ENCODE peak calls at places on chromosomes 13 and 19, in seven cellular contexts. One of them, this sample, is unnamed.

GRCh38 chr19:58356236-58356970 is 3.1 kb upstream of the A1BG start:
- DNase-seq in IMR-90: peak
- DNase-seq in AG10803: peak
- DNase-seq in ovary: peak
- DNase-seq in upper lobe of right lung: no peak
- DNase-seq in endodermal cell: peak
- DNase-seq in suprapubic skin: no peak
- DNase-seq in this sample: no peak

GRCh38 chr13:27425151-27425917 is 915 bp downstream of the GTF3A start:
- DNase-seq in IMR-90: no peak
- DNase-seq in AG10803: no peak
- DNase-seq in ovary: no peak
- DNase-seq in upper lobe of right lung: no peak
- DNase-seq in endodermal cell: no peak
- DNase-seq in suprapubic skin: no peak
- DNase-seq in this sample: no peak

GRCh38 chr13:83879431-83880171 is 2.7 kb downstream of the SLITRK1 start:
- DNase-seq in IMR-90: no peak
- DNase-seq in AG10803: peak
- DNase-seq in ovary: no peak
- DNase-seq in upper lobe of right lung: no peak
- DNase-seq in endodermal cell: peak
- DNase-seq in suprapubic skin: no peak
- DNase-seq in this sample: no peak

GRCh38 chr19:31002852-31003251 is 346.4 kb downstream of the TSHZ3 start:
- DNase-seq in IMR-90: no peak
- DNase-seq in AG10803: no peak
- DNase-seq in ovary: no peak
- DNase-seq in upper lobe of right lung: no peak
- DNase-seq in endodermal cell: no peak
- DNase-seq in suprapubic skin: no peak
- DNase-seq in this sample: no peak

GRCh38 chr13:99151516-99151915 is 49.1 kb upstream of the UBAC2 start:
- DNase-seq in IMR-90: peak
- DNase-seq in AG10803: peak
- DNase-seq in ovary: no peak
- DNase-seq in upper lobe of right lung: no peak
- DNase-seq in endodermal cell: no peak
- DNase-seq in suprapubic skin: no peak
- DNase-seq in this sample: peak

GRCh38 chr19:6720369-6721112 is at the start of gene C3:
- DNase-seq in IMR-90: peak
- DNase-seq in AG10803: peak
- DNase-seq in ovary: peak
- DNase-seq in upper lobe of right lung: peak
- DNase-seq in endodermal cell: no peak
- DNase-seq in suprapubic skin: peak
- DNase-seq in this sample: peak

GRCh38 chr19:51161266-51161665 is 19.2 kb downstream of the SIGLEC7 start:
- DNase-seq in IMR-90: no peak
- DNase-seq in AG10803: no peak
- DNase-seq in ovary: no peak
- DNase-seq in upper lobe of right lung: no peak
- DNase-seq in endodermal cell: no peak
- DNase-seq in suprapubic skin: no peak
- DNase-seq in this sample: no peak

GRCh38 chr13:65653548-65654078 is 1576.5 kb downstream of the PCDH9 start:
- DNase-seq in IMR-90: no peak
- DNase-seq in AG10803: no peak
- DNase-seq in ovary: no peak
- DNase-seq in upper lobe of right lung: no peak
- DNase-seq in endodermal cell: no peak
- DNase-seq in suprapubic skin: no peak
- DNase-seq in this sample: no peak

GRCh38 chr13:100800283-100800875 is 125.8 kb upstream of the TMTC4 start:
- DNase-seq in IMR-90: no peak
- DNase-seq in AG10803: no peak
- DNase-seq in ovary: no peak
- DNase-seq in upper lobe of right lung: no peak
- DNase-seq in endodermal cell: no peak
- DNase-seq in suprapubic skin: no peak
- DNase-seq in this sample: no peak

GRCh38 chr19:19672816-19673215 is 4.2 kb downstream of the ZNF101 start:
- DNase-seq in IMR-90: no peak
- DNase-seq in AG10803: no peak
- DNase-seq in ovary: no peak
- DNase-seq in upper lobe of right lung: no peak
- DNase-seq in endodermal cell: no peak
- DNase-seq in suprapubic skin: no peak
- DNase-seq in this sample: no peak

GRCh38 chr19:6067975-6068374 is 42.3 kb downstream of the RFX2 start:
- DNase-seq in IMR-90: no peak
- DNase-seq in AG10803: no peak
- DNase-seq in ovary: no peak
- DNase-seq in upper lobe of right lung: peak
- DNase-seq in endodermal cell: no peak
- DNase-seq in suprapubic skin: peak
- DNase-seq in this sample: peak

GRCh38 chr13:98020271-98020670 is 66.8 kb downstream of the IPO5 start:
- DNase-seq in IMR-90: peak
- DNase-seq in AG10803: no peak
- DNase-seq in ovary: no peak
- DNase-seq in upper lobe of right lung: no peak
- DNase-seq in endodermal cell: no peak
- DNase-seq in suprapubic skin: no peak
- DNase-seq in this sample: no peak

GRCh38 chr13:92573467-92574057 is 653.0 kb upstream of the GPC6 start:
- DNase-seq in IMR-90: peak
- DNase-seq in AG10803: peak
- DNase-seq in ovary: no peak
- DNase-seq in upper lobe of right lung: no peak
- DNase-seq in endodermal cell: peak
- DNase-seq in suprapubic skin: no peak
- DNase-seq in this sample: no peak
- TF ChIP-seq CTCF in IMR-90: peak
- TF ChIP-seq CTCF in AG10803: no peak
- TF ChIP-seq CTCF in ovary: no peak
- TF ChIP-seq CTCF in upper lobe of right lung: no peak
- TF ChIP-seq CTCF in endodermal cell: peak
- TF ChIP-seq CTCF in suprapubic skin: no peak
- TF ChIP-seq CTCF in this sample: no peak

GRCh38 chr19:49896863-49897621 is at the start of gene IL4I1:
- DNase-seq in IMR-90: peak
- DNase-seq in AG10803: peak
- DNase-seq in ovary: no peak
- DNase-seq in upper lobe of right lung: peak
- DNase-seq in endodermal cell: no peak
- DNase-seq in suprapubic skin: no peak
- DNase-seq in this sample: no peak
- H3K4me3 ChIP-seq in IMR-90: no peak
- H3K4me3 ChIP-seq in AG10803: no peak
- H3K4me3 ChIP-seq in ovary: no peak
- H3K4me3 ChIP-seq in upper lobe of right lung: no peak
- H3K4me3 ChIP-seq in endodermal cell: no peak
- H3K4me3 ChIP-seq in suprapubic skin: peak
- H3K4me3 ChIP-seq in this sample: peak

GRCh38 chr13:114339779-114340534 is 25.7 kb downstream of the CHAMP1 start:
- DNase-seq in IMR-90: peak
- DNase-seq in AG10803: peak
- DNase-seq in ovary: no peak
- DNase-seq in upper lobe of right lung: no peak
- DNase-seq in endodermal cell: no peak
- DNase-seq in suprapubic skin: no peak
- DNase-seq in this sample: no peak
- TF ChIP-seq CTCF in IMR-90: peak
- TF ChIP-seq CTCF in AG10803: peak
- TF ChIP-seq CTCF in ovary: peak
- TF ChIP-seq CTCF in upper lobe of right lung: peak
- TF ChIP-seq CTCF in endodermal cell: peak
- TF ChIP-seq CTCF in suprapubic skin: peak
- TF ChIP-seq CTCF in this sample: peak

GRCh38 chr19:33905473-33905936 is 108.8 kb downstream of the KCTD15 start:
- DNase-seq in IMR-90: no peak
- DNase-seq in AG10803: no peak
- DNase-seq in ovary: no peak
- DNase-seq in upper lobe of right lung: peak
- DNase-seq in endodermal cell: peak
- DNase-seq in suprapubic skin: no peak
- DNase-seq in this sample: no peak
- H3K4me3 ChIP-seq in IMR-90: no peak
- H3K4me3 ChIP-seq in AG10803: peak
- H3K4me3 ChIP-seq in ovary: peak
- H3K4me3 ChIP-seq in upper lobe of right lung: peak
- H3K4me3 ChIP-seq in endodermal cell: peak
- H3K4me3 ChIP-seq in suprapubic skin: peak
- H3K4me3 ChIP-seq in this sample: peak

GRCh38 chr13:71300602-71301001 is 566.4 kb downstream of the DACH1 start:
- DNase-seq in IMR-90: no peak
- DNase-seq in AG10803: no peak
- DNase-seq in ovary: no peak
- DNase-seq in upper lobe of right lung: no peak
- DNase-seq in endodermal cell: no peak
- DNase-seq in suprapubic skin: no peak
- DNase-seq in this sample: no peak

GRCh38 chr13:71309905-71310304 is 557.1 kb downstream of the DACH1 start:
- DNase-seq in IMR-90: no peak
- DNase-seq in AG10803: no peak
- DNase-seq in ovary: no peak
- DNase-seq in upper lobe of right lung: no peak
- DNase-seq in endodermal cell: no peak
- DNase-seq in suprapubic skin: no peak
- DNase-seq in this sample: no peak

GRCh38 chr13:71306821-71307220 is 560.2 kb downstream of the DACH1 start:
- DNase-seq in IMR-90: no peak
- DNase-seq in AG10803: no peak
- DNase-seq in ovary: no peak
- DNase-seq in upper lobe of right lung: no peak
- DNase-seq in endodermal cell: no peak
- DNase-seq in suprapubic skin: no peak
- DNase-seq in this sample: no peak

GRCh38 chr13:71303144-71303543 is 563.9 kb downstream of the DACH1 start:
- DNase-seq in IMR-90: no peak
- DNase-seq in AG10803: no peak
- DNase-seq in ovary: no peak
- DNase-seq in upper lobe of right lung: no peak
- DNase-seq in endodermal cell: peak
- DNase-seq in suprapubic skin: no peak
- DNase-seq in this sample: no peak

DNA sequence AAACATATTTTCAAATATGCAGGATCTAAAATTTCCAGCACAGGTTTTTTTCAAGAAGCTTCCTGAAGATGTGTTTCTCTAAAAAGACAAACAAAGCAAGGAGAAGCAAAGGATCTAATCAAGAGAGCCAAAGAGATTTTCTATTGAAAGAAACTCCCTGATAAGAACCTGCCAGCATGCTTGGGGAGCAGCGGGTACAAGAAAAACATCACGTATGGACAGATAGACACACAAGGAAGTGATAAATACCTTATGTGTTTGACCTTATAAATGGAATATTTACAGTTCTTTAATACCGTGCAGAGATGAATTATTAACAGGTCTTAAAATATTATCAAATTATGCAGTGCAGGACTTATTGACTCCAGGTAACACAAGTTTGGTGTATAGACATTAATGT is 562.1 kb downstream of the DACH1 start:
- DNase-seq in IMR-90: no peak
- DNase-seq in AG10803: no peak
- DNase-seq in ovary: no peak
- DNase-seq in upper lobe of right lung: no peak
- DNase-seq in endodermal cell: no peak
- DNase-seq in suprapubic skin: no peak
- DNase-seq in this sample: no peak
- TF ChIP-seq CTCF in IMR-90: no peak
- TF ChIP-seq CTCF in AG10803: no peak
- TF ChIP-seq CTCF in ovary: no peak
- TF ChIP-seq CTCF in upper lobe of right lung: no peak
- TF ChIP-seq CTCF in endodermal cell: no peak
- TF ChIP-seq CTCF in suprapubic skin: no peak
- TF ChIP-seq CTCF in this sample: no peak

GRCh38 chr19:35785087-35785627 is 9.8 kb downstream of the ARHGAP33 start:
- DNase-seq in IMR-90: no peak
- DNase-seq in AG10803: no peak
- DNase-seq in ovary: no peak
- DNase-seq in upper lobe of right lung: no peak
- DNase-seq in endodermal cell: no peak
- DNase-seq in suprapubic skin: no peak
- DNase-seq in this sample: no peak

GRCh38 chr19:35786299-35787160 is 11.2 kb downstream of the ARHGAP33 start:
- DNase-seq in IMR-90: no peak
- DNase-seq in AG10803: no peak
- DNase-seq in ovary: no peak
- DNase-seq in upper lobe of right lung: no peak
- DNase-seq in endodermal cell: no peak
- DNase-seq in suprapubic skin: no peak
- DNase-seq in this sample: no peak

GRCh38 chr19:35783469-35784400 is 8.4 kb downstream of the ARHGAP33 start:
- DNase-seq in IMR-90: no peak
- DNase-seq in AG10803: no peak
- DNase-seq in ovary: no peak
- DNase-seq in upper lobe of right lung: no peak
- DNase-seq in endodermal cell: peak
- DNase-seq in suprapubic skin: no peak
- DNase-seq in this sample: no peak

GRCh38 chr19:35782589-35782988 is 7.2 kb downstream of the ARHGAP33 start:
- DNase-seq in IMR-90: no peak
- DNase-seq in AG10803: no peak
- DNase-seq in ovary: no peak
- DNase-seq in upper lobe of right lung: peak
- DNase-seq in endodermal cell: no peak
- DNase-seq in suprapubic skin: peak
- DNase-seq in this sample: no peak

GRCh38 chr19:35784401-35785086 is 9.2 kb downstream of the ARHGAP33 start:
- DNase-seq in IMR-90: no peak
- DNase-seq in AG10803: no peak
- DNase-seq in ovary: no peak
- DNase-seq in upper lobe of right lung: no peak
- DNase-seq in endodermal cell: peak
- DNase-seq in suprapubic skin: no peak
- DNase-seq in this sample: no peak
- H3K4me3 ChIP-seq in IMR-90: no peak
- H3K4me3 ChIP-seq in AG10803: no peak
- H3K4me3 ChIP-seq in ovary: no peak
- H3K4me3 ChIP-seq in upper lobe of right lung: no peak
- H3K4me3 ChIP-seq in endodermal cell: no peak
- H3K4me3 ChIP-seq in suprapubic skin: no peak
- H3K4me3 ChIP-seq in this sample: no peak

This sample was measured in coronary artery.